ENCODE peak calls at places on chromosomes 5 and 9, in ten cellular contexts. Z is non-pigmented ciliary epithelial cell; D is NB4; M is ELR; R is germinal center; E is stimulated activated naive CD4-positive, alpha-beta T cell; X is glomerular endothelial cell; A is erythroblast; O is prostate gland; S is activated naive CD8-positive, alpha-beta T cell treated with anti-CD3 and anti-CD28 coated beads for 36 hours. T is an unnamed sample.

GRCh38 chr9:96150324-96151023 is 151.5 kb downstream of the HSD17B3 start:
- DNase-seq in E (peak), D (peak), O (no peak), S (peak), R (no peak), A (no peak), M (no peak), Z (no peak), X (no peak), T (peak)

GRCh38 chr9:37899041-37899440 is 4.9 kb downstream of the SLC25A51 start:
- DNase-seq in Z (no peak), E (no peak), S (no peak), A (no peak), O (no peak), R (no peak), M (peak), X (no peak), D (no peak), T (no peak)

GRCh38 chr9:134325096-134325812 is 1.0 kb upstream of the RXRA start:
- DNase-seq in Z (no peak), R (peak), X (no peak), O (peak), E (peak), D (peak), S (no peak), A (peak), M (peak), T (no peak)

GRCh38 chr9:135468866-135469521 is 10.6 kb upstream of the PPP1R26 start:
- DNase-seq in R (no peak), E (no peak), X (no peak), O (no peak), Z (no peak), M (peak), D (peak), A (peak), S (no peak), T (peak)

GRCh38 chr5:172498431-172499129 is 44.3 kb upstream of the SH3PXD2B start:
- DNase-seq in D (no peak), A (no peak), R (no peak), M (no peak), S (no peak), O (peak), X (no peak), Z (no peak), E (no peak), T (no peak)

GRCh38 chr5:16531063-16531667 is 65.6 kb upstream of the ZNF622 start:
- DNase-seq in O (no peak), S (no peak), X (no peak), M (no peak), R (no peak), E (no peak), A (no peak), Z (no peak), D (no peak), T (no peak)

GRCh38 chr5:94577466-94578245 is 40.7 kb downstream of the KIAA0825 start:
- DNase-seq in S (no peak), Z (no peak), D (no peak), X (no peak), R (no peak), M (peak), A (no peak), E (peak), O (no peak), T (peak)

GRCh38 chr5:132814441-132815294 is 1.6 kb downstream of the SOWAHA start:
- DNase-seq in E (no peak), A (peak), R (no peak), M (no peak), D (no peak), X (no peak), O (no peak), S (no peak), Z (no peak), T (no peak)

GRCh38 chr9:126366366-126367011 is 39.9 kb downstream of the MVB12B start:
- DNase-seq in Z (no peak), R (no peak), E (no peak), M (no peak), X (no peak), D (no peak), O (no peak), S (no peak), A (no peak), T (no peak)

GRCh38 chr5:150263801-150264621 is 25.6 kb downstream of the CAMK2A start:
- DNase-seq in A (no peak), D (peak), E (no peak), O (peak), R (no peak), X (no peak), Z (peak), M (peak), S (no peak), T (no peak)

GRCh38 chr9:4375424-4376195 is 75.7 kb upstream of the GLIS3 start:
- DNase-seq in O (peak), A (no peak), S (no peak), M (peak), E (peak), X (peak), R (no peak), Z (peak), D (peak), T (no peak)

GRCh38 chr5:78360674-78361225 is 333 bp downstream of the SCAMP1 start:
- DNase-seq in D (no peak), X (no peak), O (peak), R (peak), A (peak), S (peak), Z (no peak), E (peak), M (no peak), T (no peak)

GRCh38 chr9:114396558-114397218 is 8.9 kb upstream of the AKNA start:
- DNase-seq in X (no peak), S (no peak), D (no peak), A (no peak), E (no peak), Z (no peak), O (no peak), R (no peak), M (no peak), T (no peak)